ENCODE peak calls at places on chromosomes 2 and 18, in nine cellular contexts. One of them, this sample, is unnamed.

GRCh38 chr2:70258532-70258875 is 567 bp downstream of the PCYOX1 start:
- DNase-seq in Caco-2: peak; percentile 59
- DNase-seq in spleen: peak; percentile 84
- DNase-seq in Calu3: no peak
- DNase-seq in WTC11: peak; percentile 42
- DNase-seq in pancreas: peak; percentile 71
- DNase-seq in HFFc6: peak; percentile 10
- DNase-seq in left lung: peak; percentile 80
- DNase-seq in B cell: no peak
- DNase-seq in this sample: no peak

GRCh38 chr18:71809711-71810110 is 734.4 kb downstream of the CBLN2 start:
- DNase-seq in Caco-2: no peak
- DNase-seq in spleen: no peak
- DNase-seq in Calu3: no peak
- DNase-seq in WTC11: no peak
- DNase-seq in pancreas: no peak
- DNase-seq in HFFc6: no peak
- DNase-seq in left lung: no peak
- DNase-seq in B cell: no peak
- DNase-seq in this sample: no peak

GRCh38 chr2:235043762-235044500 is 92.1 kb downstream of the SH3BP4 start:
- DNase-seq in Caco-2: no peak
- DNase-seq in spleen: peak; percentile 87
- DNase-seq in Calu3: peak; percentile 19
- DNase-seq in WTC11: no peak
- DNase-seq in pancreas: no peak
- DNase-seq in HFFc6: no peak
- DNase-seq in left lung: no peak
- DNase-seq in B cell: peak; percentile 76
- DNase-seq in this sample: no peak

GRCh38 chr2:84995826-84996225 is 24.9 kb downstream of the KCMF1 start:
- DNase-seq in Caco-2: no peak
- DNase-seq in spleen: no peak
- DNase-seq in Calu3: no peak
- DNase-seq in WTC11: no peak
- DNase-seq in pancreas: no peak
- DNase-seq in HFFc6: no peak
- DNase-seq in left lung: no peak
- DNase-seq in B cell: no peak
- DNase-seq in this sample: no peak

GRCh38 chr2:9680082-9680481 is 49.3 kb upstream of the YWHAQ start:
- DNase-seq in Caco-2: no peak
- DNase-seq in spleen: no peak
- DNase-seq in Calu3: no peak
- DNase-seq in WTC11: no peak
- DNase-seq in pancreas: no peak
- DNase-seq in HFFc6: no peak
- DNase-seq in left lung: no peak
- DNase-seq in B cell: no peak
- DNase-seq in this sample: no peak

GRCh38 chr2:85310330-85310729 is 17.5 kb downstream of the TGOLN2 start:
- DNase-seq in Caco-2: no peak
- DNase-seq in spleen: no peak
- DNase-seq in Calu3: no peak
- DNase-seq in WTC11: no peak
- DNase-seq in pancreas: no peak
- DNase-seq in HFFc6: no peak
- DNase-seq in left lung: no peak
- DNase-seq in B cell: no peak
- DNase-seq in this sample: no peak

GRCh38 chr2:129759186-129760010 is 220.1 kb upstream of the RAB6C start:
- DNase-seq in Caco-2: no peak
- DNase-seq in spleen: no peak
- DNase-seq in Calu3: no peak
- DNase-seq in WTC11: no peak
- DNase-seq in pancreas: no peak
- DNase-seq in HFFc6: no peak
- DNase-seq in left lung: no peak
- DNase-seq in B cell: no peak
- DNase-seq in this sample: no peak

GRCh38 chr2:165164201-165164600 is 39.6 kb downstream of the SCN3A start:
- DNase-seq in Caco-2: no peak
- DNase-seq in spleen: no peak
- DNase-seq in Calu3: no peak
- DNase-seq in WTC11: no peak
- DNase-seq in pancreas: no peak
- DNase-seq in HFFc6: no peak
- DNase-seq in left lung: no peak
- DNase-seq in B cell: no peak
- DNase-seq in this sample: no peak

GRCh38 chr2:65142515-65142914 is 12.6 kb upstream of the RAB1A start:
- DNase-seq in Caco-2: no peak
- DNase-seq in spleen: no peak
- DNase-seq in Calu3: peak; percentile 45
- DNase-seq in WTC11: no peak
- DNase-seq in pancreas: no peak
- DNase-seq in HFFc6: no peak
- DNase-seq in left lung: no peak
- DNase-seq in B cell: no peak
- DNase-seq in this sample: no peak
- TF ChIP-seq CTCF in Caco-2: no peak
- TF ChIP-seq CTCF in spleen: no peak
- TF ChIP-seq CTCF in Calu3: no peak
- TF ChIP-seq CTCF in WTC11: no peak
- TF ChIP-seq CTCF in pancreas: no peak
- TF ChIP-seq CTCF in HFFc6: peak; percentile 28
- TF ChIP-seq CTCF in left lung: no peak
- TF ChIP-seq CTCF in B cell: no peak
- TF ChIP-seq CTCF in this sample: no peak

GRCh38 chr18:36314098-36314497 is 16.6 kb downstream of the FHOD3 start:
- DNase-seq in Caco-2: no peak
- DNase-seq in spleen: no peak
- DNase-seq in Calu3: no peak
- DNase-seq in WTC11: no peak
- DNase-seq in pancreas: no peak
- DNase-seq in HFFc6: no peak
- DNase-seq in left lung: no peak
- DNase-seq in B cell: no peak
- DNase-seq in this sample: no peak

GRCh38 chr18:36312806-36313395 is 15.4 kb downstream of the FHOD3 start:
- DNase-seq in Caco-2: no peak
- DNase-seq in spleen: no peak
- DNase-seq in Calu3: no peak
- DNase-seq in WTC11: no peak
- DNase-seq in pancreas: no peak
- DNase-seq in HFFc6: no peak
- DNase-seq in left lung: no peak
- DNase-seq in B cell: no peak
- DNase-seq in this sample: no peak

GRCh38 chr18:36314754-36315153 is 17.2 kb downstream of the FHOD3 start:
- DNase-seq in Caco-2: no peak
- DNase-seq in spleen: no peak
- DNase-seq in Calu3: no peak
- DNase-seq in WTC11: no peak
- DNase-seq in pancreas: no peak
- DNase-seq in HFFc6: peak; percentile 76
- DNase-seq in left lung: no peak
- DNase-seq in B cell: no peak
- DNase-seq in this sample: no peak

GRCh38 chr18:36315736-36316135 is 18.2 kb downstream of the FHOD3 start:
- DNase-seq in Caco-2: no peak
- DNase-seq in spleen: no peak
- DNase-seq in Calu3: no peak
- DNase-seq in WTC11: no peak
- DNase-seq in pancreas: no peak
- DNase-seq in HFFc6: peak; percentile 59
- DNase-seq in left lung: no peak
- DNase-seq in B cell: no peak
- DNase-seq in this sample: no peak

DNA sequence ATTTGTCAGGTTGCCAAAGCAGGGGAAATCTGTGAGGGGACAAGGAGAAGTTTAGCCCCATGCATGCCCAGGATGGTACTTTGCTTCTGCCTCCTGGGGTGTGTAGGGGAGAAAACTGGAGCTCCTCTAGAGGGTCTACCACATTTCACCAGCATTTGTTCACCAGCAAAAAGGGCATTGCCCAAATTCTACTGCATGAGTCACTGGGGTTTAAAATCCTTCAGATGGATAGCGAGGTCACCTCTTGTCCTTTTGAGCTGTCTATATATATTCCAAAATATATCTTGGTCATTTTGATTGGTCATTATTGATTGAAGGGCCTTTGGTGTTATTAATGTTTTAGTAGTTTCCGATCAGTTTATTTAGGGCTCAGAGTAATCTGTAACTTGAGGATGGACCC is 18.7 kb downstream of the FHOD3 start:
- DNase-seq in Caco-2: no peak
- DNase-seq in spleen: no peak
- DNase-seq in Calu3: no peak
- DNase-seq in WTC11: no peak
- DNase-seq in pancreas: no peak
- DNase-seq in HFFc6: no peak
- DNase-seq in left lung: no peak
- DNase-seq in B cell: no peak
- DNase-seq in this sample: no peak
- TF ChIP-seq CTCF in Caco-2: no peak
- TF ChIP-seq CTCF in spleen: no peak
- TF ChIP-seq CTCF in Calu3: no peak
- TF ChIP-seq CTCF in WTC11: no peak
- TF ChIP-seq CTCF in pancreas: no peak
- TF ChIP-seq CTCF in HFFc6: no peak
- TF ChIP-seq CTCF in left lung: no peak
- TF ChIP-seq CTCF in B cell: no peak
- TF ChIP-seq CTCF in this sample: no peak

DNA sequence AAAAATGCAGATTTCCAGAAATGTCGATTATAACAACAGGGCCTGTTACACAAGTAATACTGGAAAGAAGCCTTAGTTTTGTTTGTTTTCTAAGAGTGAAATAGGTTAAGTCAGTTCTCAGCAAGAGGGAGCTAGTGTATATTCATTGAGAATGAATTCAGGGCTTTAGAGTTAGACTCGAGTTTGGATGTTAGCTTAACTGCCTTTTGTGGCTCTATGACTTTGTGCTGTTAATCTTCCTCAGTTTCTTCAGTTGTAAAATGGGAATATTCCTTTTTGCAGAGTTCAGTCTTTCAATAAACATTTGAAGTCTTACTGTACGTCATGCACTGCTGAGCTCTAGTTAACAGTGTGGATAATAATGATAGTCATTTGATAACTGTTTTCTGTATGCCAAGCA is 989 bp downstream of the NDUFV2 start:
- DNase-seq in Caco-2: no peak
- DNase-seq in spleen: no peak
- DNase-seq in Calu3: no peak
- DNase-seq in WTC11: no peak
- DNase-seq in pancreas: no peak
- DNase-seq in HFFc6: peak; percentile 42
- DNase-seq in left lung: no peak
- DNase-seq in B cell: no peak
- DNase-seq in this sample: peak; percentile 16
- TF ChIP-seq CTCF in Caco-2: no peak
- TF ChIP-seq CTCF in spleen: no peak
- TF ChIP-seq CTCF in Calu3: no peak
- TF ChIP-seq CTCF in WTC11: no peak
- TF ChIP-seq CTCF in pancreas: no peak
- TF ChIP-seq CTCF in HFFc6: no peak
- TF ChIP-seq CTCF in left lung: no peak
- TF ChIP-seq CTCF in B cell: peak; percentile 25
- TF ChIP-seq CTCF in this sample: no peak

GRCh38 chr2:102186676-102187190 is at the start of gene IL1RL2:
- DNase-seq in Caco-2: no peak
- DNase-seq in spleen: no peak
- DNase-seq in Calu3: peak; percentile 17
- DNase-seq in WTC11: no peak
- DNase-seq in pancreas: no peak
- DNase-seq in HFFc6: no peak
- DNase-seq in left lung: peak; percentile 78
- DNase-seq in B cell: no peak
- DNase-seq in this sample: no peak

GRCh38 chr2:102185347-102185746 is 1.5 kb upstream of the IL1RL2 start:
- DNase-seq in Caco-2: no peak
- DNase-seq in spleen: no peak
- DNase-seq in Calu3: no peak
- DNase-seq in WTC11: no peak
- DNase-seq in pancreas: no peak
- DNase-seq in HFFc6: peak; percentile 4
- DNase-seq in left lung: no peak
- DNase-seq in B cell: no peak
- DNase-seq in this sample: no peak

GRCh38 chr2:102184018-102184417 is 2.8 kb upstream of the IL1RL2 start:
- DNase-seq in Caco-2: no peak
- DNase-seq in spleen: no peak
- DNase-seq in Calu3: no peak
- DNase-seq in WTC11: no peak
- DNase-seq in pancreas: no peak
- DNase-seq in HFFc6: no peak
- DNase-seq in left lung: no peak
- DNase-seq in B cell: no peak
- DNase-seq in this sample: no peak

GRCh38 chr2:102190425-102191107 is 3.7 kb downstream of the IL1RL2 start:
- DNase-seq in Caco-2: peak; percentile 70
- DNase-seq in spleen: no peak
- DNase-seq in Calu3: peak; percentile 10
- DNase-seq in WTC11: no peak
- DNase-seq in pancreas: no peak
- DNase-seq in HFFc6: no peak
- DNase-seq in left lung: no peak
- DNase-seq in B cell: no peak
- DNase-seq in this sample: no peak

DNA sequence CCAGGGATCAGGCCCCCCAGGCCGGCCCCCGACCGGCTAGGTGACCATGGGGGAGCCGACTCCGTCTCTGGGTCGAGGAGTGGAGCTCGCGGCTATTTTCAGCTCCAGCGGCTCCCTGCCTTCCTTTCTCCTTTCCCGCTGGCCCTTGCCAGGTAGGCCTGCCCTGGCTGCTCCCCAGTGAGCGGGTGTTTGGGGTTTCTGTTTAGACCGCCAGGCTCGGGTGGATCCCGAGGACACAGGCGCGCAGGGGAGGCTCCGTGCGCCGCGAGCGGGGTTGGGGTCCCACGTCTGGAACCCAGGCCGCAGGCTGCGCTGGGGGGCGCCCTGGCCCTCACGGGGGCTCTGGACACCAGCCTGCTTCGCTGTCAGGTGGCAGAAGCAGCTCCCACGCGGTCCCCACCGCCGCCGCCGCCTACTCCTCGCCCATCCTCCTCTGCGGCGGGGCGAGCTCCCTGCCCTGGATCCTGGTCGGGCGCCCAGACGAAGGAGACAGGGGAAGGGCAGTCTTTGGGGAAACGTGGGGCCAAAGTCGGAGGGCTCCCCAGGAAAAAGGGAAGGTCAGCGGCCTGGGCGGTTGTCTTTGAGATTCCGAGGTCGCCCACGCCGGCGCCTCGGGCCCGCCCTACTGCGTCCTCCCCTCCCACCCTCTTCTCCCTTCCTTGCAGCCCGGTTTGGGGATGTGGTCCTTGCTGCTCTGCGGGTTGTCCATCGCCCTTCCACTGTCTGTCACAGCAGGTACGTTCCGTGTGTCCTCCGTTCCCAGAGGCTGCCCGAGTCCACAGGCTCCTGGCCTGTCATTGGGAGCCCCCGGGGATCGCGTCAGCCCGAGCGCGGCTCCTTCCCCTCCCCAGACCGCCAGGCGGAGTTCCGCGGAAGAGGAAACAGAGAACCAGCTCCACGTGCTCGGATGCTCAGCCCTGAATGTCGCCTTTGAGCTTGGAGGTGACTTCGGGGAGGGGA is 648 bp downstream of the IL1RL2 start:
- DNase-seq in Caco-2: no peak
- DNase-seq in spleen: peak; percentile 84
- DNase-seq in Calu3: no peak
- DNase-seq in WTC11: peak; percentile 58
- DNase-seq in pancreas: peak; percentile 32
- DNase-seq in HFFc6: no peak
- DNase-seq in left lung: peak; percentile 90
- DNase-seq in B cell: peak; percentile 23
- DNase-seq in this sample: peak; percentile 27
- TF ChIP-seq CTCF in Caco-2: no peak
- TF ChIP-seq CTCF in spleen: no peak
- TF ChIP-seq CTCF in Calu3: no peak
- TF ChIP-seq CTCF in WTC11: no peak
- TF ChIP-seq CTCF in pancreas: no peak
- TF ChIP-seq CTCF in HFFc6: no peak
- TF ChIP-seq CTCF in left lung: no peak
- TF ChIP-seq CTCF in B cell: no peak
- TF ChIP-seq CTCF in this sample: no peak

This sample was measured in GM13976.